ENCODE peak calls at places on chromosomes 1 and 21, in six cellular contexts. F is thyroid gland; L is astrocyte of the spinal cord; D is brain microvascular endothelial cell; X is A549; N is CD8-positive, alpha-beta memory T cell. C is an unnamed sample.

GRCh38 chr1:196309386-196309785 is 298.9 kb downstream of the KCNT2 start:
- DNase-seq in X (no peak), D (no peak), F (no peak), N (no peak), L (peak; percentile 59), C (no peak)

GRCh38 chr1:219381396-219381795 is 207.7 kb downstream of the LYPLAL1 start:
- DNase-seq in L (no peak), F (no peak), D (no peak), N (no peak), X (no peak), C (no peak)

GRCh38 chr1:158814970-158815369 is 16.2 kb upstream of the MNDA start:
- DNase-seq in L (no peak), N (no peak), D (no peak), X (no peak), F (no peak), C (no peak)

GRCh38 chr1:223242971-223243370 is 99.9 kb upstream of the TLR5 start:
- DNase-seq in D (no peak), F (no peak), L (no peak), N (no peak), X (no peak), C (no peak)

GRCh38 chr21:45979141-45979631 is 2.4 kb upstream of the COL6A1 start:
- DNase-seq in N (no peak), D (no peak), F (no peak), L (peak; percentile 47), X (no peak), C (no peak)

GRCh38 chr1:145708063-145708462 is 895 bp upstream of the PDZK1 start:
- DNase-seq in N (no peak), X (no peak), L (no peak), F (no peak), D (no peak), C (no peak)

GRCh38 chr1:77803371-77803770 is 23.9 kb downstream of the MIGA1 start:
- DNase-seq in F (no peak), L (no peak), X (no peak), D (no peak), N (no peak), C (no peak)

GRCh38 chr1:202967684-202968281 is 726 bp upstream of the CYB5R1 start:
- DNase-seq in X (no peak), L (peak; percentile 10), F (no peak), D (no peak), N (peak; percentile 31), C (peak; percentile 64)

GRCh38 chr1:18919174-18919905 is 17.0 kb upstream of the ALDH4A1 start:
- DNase-seq in X (no peak), N (no peak), L (no peak), D (no peak), F (no peak), C (no peak)

GRCh38 chr1:223738465-223739365 is 26.4 kb downstream of the CAPN2 start:
- DNase-seq in X (no peak), D (no peak), N (no peak), F (peak; percentile 77), L (no peak), C (no peak)

GRCh38 chr1:27959792-27960603 is at the start of gene XKR8:
- DNase-seq in L (peak; percentile 71), X (peak; percentile 77), N (peak; percentile 84), D (peak; percentile 51), F (peak; percentile 85), C (peak; percentile 72)

GRCh38 chr1:36864182-36865079 is 169.9 kb downstream of the GRIK3 start:
- DNase-seq in D (no peak), N (no peak), L (no peak), X (no peak), F (no peak), C (peak; percentile 9)

GRCh38 chr1:171718848-171719247 is 23.0 kb downstream of the VAMP4 start:
- DNase-seq in N (no peak), L (no peak), X (no peak), D (no peak), F (no peak), C (no peak)

GRCh38 chr1:181440510-181440909 is 42.8 kb upstream of the CACNA1E start:
- DNase-seq in D (no peak), L (no peak), X (no peak), F (no peak), N (no peak), C (no peak)

GRCh38 chr1:3988431-3988830 is 88.4 kb upstream of the C1orf174 start:
- DNase-seq in L (no peak), X (no peak), F (no peak), D (no peak), N (no peak), C (no peak)

GRCh38 chr1:216794541-216795055 is 71.4 kb upstream of the ESRRG start:
- DNase-seq in X (no peak), D (no peak), L (no peak), N (no peak), F (no peak), C (no peak)

GRCh38 chr21:45430521-45431501 is 25.8 kb downstream of the COL18A1 start:
- DNase-seq in D (peak; percentile 81), N (no peak), L (peak; percentile 45), F (no peak), X (no peak), C (no peak)

GRCh38 chr1:228471762-228472398 is 15.3 kb upstream of the RNF187 start:
- DNase-seq in L (peak; percentile 31), D (no peak), X (peak; percentile 64), F (no peak), N (peak; percentile 17), C (peak; percentile 64)

GRCh38 chr1:228316589-228317387 is 89.8 kb downstream of the TRIM11 start:
- DNase-seq in D (no peak), N (no peak), X (no peak), F (no peak), L (no peak), C (no peak)

GRCh38 chr1:87983841-87984240 is 655.2 kb downstream of the LMO4 start:
- DNase-seq in X (no peak), N (no peak), D (no peak), L (no peak), F (no peak), C (no peak)

GRCh38 chr1:3908886-3909517 is 8.9 kb upstream of the C1orf174 start:
- DNase-seq in N (no peak), L (no peak), D (no peak), F (no peak), X (no peak), C (no peak)

GRCh38 chr1:78340006-78340405 is 150.8 kb upstream of the PTGFR start:
- DNase-seq in D (peak; percentile 71), X (no peak), N (no peak), L (peak; percentile 76), F (no peak), C (no peak)

GRCh38 chr1:14608308-14608707 is 9.8 kb downstream of the KAZN start:
- DNase-seq in F (no peak), N (no peak), X (no peak), L (no peak), D (no peak), C (no peak)

GRCh38 chr1:43706598-43707190 is 642 bp upstream of the ST3GAL3 start:
- DNase-seq in N (no peak), L (peak; percentile 26), D (no peak), X (no peak), F (peak; percentile 11), C (no peak)

DNA sequence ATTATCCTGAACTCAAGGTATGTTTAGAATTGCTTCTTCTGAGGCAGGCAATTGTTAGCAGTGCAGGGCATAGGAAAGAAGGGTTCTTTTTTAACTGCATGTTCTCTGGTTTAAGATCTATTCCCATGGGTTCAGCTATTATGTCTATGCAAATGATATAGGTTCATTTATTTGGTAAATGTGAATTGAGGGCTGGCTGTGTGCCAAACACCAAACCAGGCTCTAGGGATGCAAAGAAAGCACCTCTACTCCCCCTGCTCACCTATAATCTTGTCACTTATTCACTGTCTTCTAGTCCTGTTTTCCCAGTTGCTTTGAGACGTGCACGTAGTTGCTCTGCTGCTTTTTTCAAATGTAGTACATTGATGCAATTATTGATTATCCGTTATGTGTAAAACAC is 691 bp upstream of the KIFAP3 start:
- DNase-seq in X (no peak), N (no peak), L (no peak), F (no peak), D (no peak), C (peak; percentile 16)
- H3K4me3 ChIP-seq in X (peak overlapping the region; percentile 69), N (peak overlapping the region; percentile 70), L (peak overlapping the region; percentile 92), F (no peak overlapping the region), D (peak overlapping the region; percentile 78), C (peak overlapping the region; percentile 94)

DNA sequence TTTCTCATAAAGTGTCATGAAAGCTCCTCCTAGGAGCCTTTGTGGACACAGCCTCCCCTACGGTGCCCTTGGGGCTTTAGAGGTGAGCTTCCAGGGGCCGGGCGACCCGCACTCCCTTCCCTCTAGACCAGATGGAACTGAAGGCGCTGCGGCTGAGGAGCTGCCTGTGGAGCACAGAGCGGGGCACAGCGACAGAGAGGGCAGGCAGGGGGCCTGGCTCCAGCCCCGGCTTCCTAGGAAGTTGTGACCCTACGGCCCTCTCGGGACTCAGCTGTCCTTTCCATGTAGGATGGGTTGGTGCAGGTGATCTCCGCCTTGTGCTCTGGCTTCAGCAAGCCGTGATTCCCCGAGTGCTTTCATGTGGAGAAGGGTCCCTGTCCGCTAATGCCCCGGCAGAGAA is 23.6 kb upstream of the NEK2 start:
- DNase-seq in D (no peak), F (no peak), N (no peak), L (no peak), X (no peak), C (no peak)
- H3K4me3 ChIP-seq in D (no peak overlapping the region), F (no peak overlapping the region), N (no peak overlapping the region), L (no peak overlapping the region), X (no peak overlapping the region), C (no peak overlapping the region)

DNA sequence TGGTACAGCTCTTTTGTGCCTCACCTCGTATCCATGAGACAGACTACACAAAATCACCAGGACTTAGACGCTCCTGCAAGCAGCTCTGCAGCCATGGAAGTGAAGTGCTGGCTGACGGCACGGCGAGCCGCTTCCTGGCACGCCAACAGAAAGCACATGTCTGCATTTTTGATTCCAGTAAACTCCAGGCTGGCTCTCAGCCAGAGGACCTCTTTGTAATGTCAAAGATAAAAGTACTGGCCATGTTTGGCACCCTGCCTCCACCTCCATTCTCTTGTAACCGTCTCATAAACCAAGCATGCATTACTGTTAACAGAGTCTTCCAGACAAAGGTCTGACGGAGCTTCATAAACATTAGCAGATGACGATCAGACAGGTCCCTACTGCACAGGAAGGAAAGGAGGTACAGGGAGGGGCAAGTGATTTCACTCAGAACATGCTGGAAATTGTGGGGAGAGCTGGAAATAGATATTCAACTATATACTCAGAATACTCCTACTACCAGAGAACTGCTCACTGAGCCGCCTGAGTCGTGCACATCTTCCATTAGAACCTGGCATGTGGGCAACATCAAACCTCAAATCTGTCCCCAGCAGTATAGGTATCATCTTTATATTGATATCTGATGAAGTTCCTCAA is 632.0 kb downstream of the SMYD3 start:
- DNase-seq in D (peak; percentile 100), N (no peak), L (peak; percentile 99), F (peak; percentile 88), X (no peak), C (no peak)
- H3K4me3 ChIP-seq in D (no peak overlapping the region), N (no peak overlapping the region), L (no peak overlapping the region), F (no peak overlapping the region), X (no peak overlapping the region), C (no peak overlapping the region)

DNA sequence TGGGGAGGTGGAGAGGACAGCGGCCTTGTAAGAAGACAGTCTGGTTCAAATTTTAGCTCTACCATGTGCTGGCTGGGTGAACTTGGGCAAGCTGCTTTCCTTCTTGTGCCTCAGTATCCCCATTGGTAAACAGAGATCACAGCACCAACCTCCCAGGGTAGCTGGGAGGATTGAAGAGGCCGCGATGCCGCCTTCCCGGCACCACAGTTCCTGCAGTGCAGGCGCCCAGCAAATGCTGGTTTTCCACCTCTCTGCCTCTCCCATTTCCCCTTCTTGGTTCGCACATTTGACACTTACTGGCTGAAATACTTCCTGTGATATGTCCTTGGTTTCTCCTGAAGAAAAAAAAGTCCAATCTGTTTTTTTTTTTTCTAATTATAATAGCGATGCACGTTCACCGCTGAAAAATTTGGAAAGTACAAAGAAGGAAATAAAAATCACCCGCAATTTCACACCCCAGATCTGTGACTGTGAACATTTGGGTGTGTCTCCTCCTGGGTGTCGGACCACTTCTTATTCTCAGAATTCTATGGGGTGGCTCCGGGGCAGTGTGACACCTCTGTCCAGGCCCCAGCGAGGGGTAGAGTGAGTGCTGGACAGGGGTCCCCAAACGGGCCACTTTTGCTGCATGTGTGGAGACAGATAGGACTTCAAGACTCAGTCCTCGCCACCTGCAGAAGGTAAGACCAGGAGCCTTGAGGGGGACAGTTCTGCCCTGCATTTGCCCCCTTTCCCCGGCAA is 73.1 kb downstream of the RUNX3 start:
- DNase-seq in N (no peak), L (no peak), F (no peak), D (no peak), X (no peak), C (no peak)
- H3K4me3 ChIP-seq in N (no peak overlapping the region), L (no peak overlapping the region), F (no peak overlapping the region), D (no peak overlapping the region), X (no peak overlapping the region), C (no peak overlapping the region)

C was measured in Jurkat, Clone E6-1.